ENCODE peak calls at places on chromosomes 12 and 14, in ten cellular contexts. W is thoracic aorta; R is breast epithelium; T is right cardiac atrium; P is mammary epithelial cell; E is naive thymus-derived CD4-positive, alpha-beta T cell; H is heart left ventricle; N is mesendoderm; Q is transverse colon; Y is lower lobe of right lung. A is an unnamed sample.

GRCh38 chr12:120220838-120221575 is 20.1 kb upstream of the RPLP0 start:
- DNase-seq in W (no peak), R (no peak), T (no peak), P (no peak), E (no peak), H (no peak), N (no peak), Q (no peak), Y (no peak), A (no peak)

GRCh38 chr12:1523046-1523445 is 71.3 kb downstream of the FBXL14 start:
- DNase-seq in W (no peak), R (peak), T (no peak), P (no peak), E (no peak), H (no peak), N (no peak), Q (no peak), Y (no peak), A (no peak)

GRCh38 chr12:107610030-107610859 is 75.4 kb upstream of the PWP1 start:
- DNase-seq in W (no peak), R (no peak), T (peak), P (no peak), E (no peak), H (no peak), N (peak), Q (no peak), Y (no peak), A (peak)

GRCh38 chr12:42490261-42490842 is 99.2 kb downstream of the PRICKLE1 start:
- DNase-seq in W (no peak), R (no peak), T (no peak), P (no peak), E (no peak), H (no peak), N (no peak), Q (no peak), Y (no peak), A (no peak)

GRCh38 chr12:79174656-79175055 is 310.1 kb downstream of the SYT1 start:
- DNase-seq in W (no peak), R (no peak), T (no peak), P (peak), E (no peak), H (no peak), N (peak), Q (no peak), Y (no peak), A (peak)

GRCh38 chr12:25365340-25365730 is 114.6 kb upstream of the KRAS start:
- DNase-seq in W (no peak), R (no peak), T (no peak), P (no peak), E (no peak), H (no peak), N (no peak), Q (no peak), Y (no peak), A (no peak)

GRCh38 chr14:85296466-85297210 is 233.3 kb upstream of the FLRT2 start:
- DNase-seq in W (no peak), R (no peak), T (no peak), P (peak), E (no peak), H (no peak), N (peak), Q (no peak), Y (no peak), A (peak)

GRCh38 chr14:75081835-75082234 is 12.4 kb downstream of the ZC2HC1C start:
- DNase-seq in W (no peak), R (no peak), T (no peak), P (no peak), E (no peak), H (no peak), N (no peak), Q (no peak), Y (no peak), A (no peak)

GRCh38 chr14:105879503-105879866 is 353.1 kb downstream of the TMEM121 start:
- DNase-seq in W (no peak), R (no peak), T (no peak), P (no peak), E (no peak), H (peak), N (no peak), Q (no peak), Y (no peak), A (no peak)

GRCh38 chr14:56650075-56650474 is 70.5 kb downstream of the TMEM260 start:
- DNase-seq in W (no peak), R (no peak), T (peak), P (no peak), E (no peak), H (no peak), N (no peak), Q (no peak), Y (no peak), A (no peak)

GRCh38 chr12:62933220-62933870 is 1.6 kb downstream of the PPM1H start:
- DNase-seq in W (no peak), R (no peak), T (peak), P (no peak), E (no peak), H (peak), N (peak), Q (peak), Y (no peak), A (no peak)

GRCh38 chr14:61416587-61416986 is 95.2 kb downstream of the PRKCH start:
- DNase-seq in W (no peak), R (no peak), T (no peak), P (no peak), E (no peak), H (no peak), N (no peak), Q (no peak), Y (no peak), A (no peak)

GRCh38 chr12:2933586-2933985 is 25.6 kb upstream of the TEAD4 start:
- DNase-seq in W (no peak), R (no peak), T (no peak), P (no peak), E (no peak), H (no peak), N (no peak), Q (no peak), Y (no peak), A (no peak)

GRCh38 chr12:49121047-49121696 is 10.0 kb downstream of the TUBA1B start:
- DNase-seq in W (no peak), R (no peak), T (peak), P (peak), E (no peak), H (peak), N (peak), Q (peak), Y (no peak), A (peak)

GRCh38 chr14:65229431-65230286 is 127.3 kb upstream of the MAX start:
- DNase-seq in W (no peak), R (no peak), T (peak), P (peak), E (no peak), H (peak), N (peak), Q (peak), Y (peak), A (no peak)

GRCh38 chr12:26058308-26058707 is 66.5 kb downstream of the BHLHE41 start:
- DNase-seq in W (no peak), R (no peak), T (no peak), P (no peak), E (no peak), H (no peak), N (no peak), Q (no peak), Y (no peak), A (no peak)

GRCh38 chr12:42135264-42135814 is 9.3 kb downstream of the GXYLT1 start:
- DNase-seq in W (no peak), R (no peak), T (no peak), P (peak), E (no peak), H (no peak), N (no peak), Q (no peak), Y (no peak), A (peak)

GRCh38 chr12:109377139-109377685 is 29.5 kb downstream of the MYO1H start:
- DNase-seq in W (no peak), R (no peak), T (no peak), P (no peak), E (no peak), H (no peak), N (peak), Q (no peak), Y (no peak), A (no peak)

GRCh38 chr14:83433618-83434017 is 1900.0 kb upstream of the SEL1L start:
- DNase-seq in W (no peak), R (no peak), T (no peak), P (no peak), E (no peak), H (no peak), N (no peak), Q (no peak), Y (no peak), A (no peak)

DNA sequence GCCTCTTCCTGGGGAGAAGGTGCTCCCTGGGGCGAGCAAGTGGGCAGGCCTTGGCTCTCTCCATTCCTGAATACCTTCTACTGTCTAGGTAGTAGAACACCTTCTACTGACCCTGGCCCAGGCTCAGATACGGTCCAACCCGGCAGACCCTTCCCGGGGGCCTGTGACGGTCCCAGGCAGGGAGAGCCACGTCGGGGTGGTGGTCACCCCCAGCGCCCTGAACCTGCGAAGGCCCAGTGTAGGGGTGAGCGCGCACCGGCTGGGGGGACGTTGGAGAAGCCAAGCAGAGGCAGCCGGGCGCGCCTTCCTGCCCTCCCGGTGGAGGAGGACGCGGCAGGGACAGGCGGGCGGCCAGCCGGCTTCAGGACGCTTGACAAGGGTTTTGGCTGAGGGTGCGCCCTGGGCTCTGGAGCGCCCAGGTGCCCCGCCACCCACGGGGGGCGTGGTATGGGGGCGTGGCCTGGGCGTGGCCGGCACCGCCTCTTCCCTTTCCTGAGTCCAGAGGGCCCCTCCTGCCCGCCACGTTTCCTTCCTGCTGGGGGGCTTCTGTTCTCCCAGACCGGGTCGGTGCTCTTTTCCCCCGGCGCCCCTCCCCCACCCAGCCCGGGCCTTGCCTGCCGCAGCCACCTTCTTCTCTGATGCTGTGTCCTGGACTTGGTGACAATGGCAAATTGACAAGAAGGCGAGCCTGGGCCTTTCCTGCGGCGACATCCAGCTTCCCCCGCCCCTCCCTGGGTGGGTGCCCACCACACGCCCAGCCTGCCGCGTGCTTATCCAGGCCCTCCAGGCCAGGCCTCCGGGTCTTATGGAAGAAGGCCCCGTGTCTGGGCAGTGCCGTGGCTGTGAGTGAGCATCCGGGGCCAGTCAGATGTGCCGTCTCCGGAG is 24.5 kb upstream of the PPP1R13B start:
- DNase-seq in W (no peak), R (no peak), T (peak), P (no peak), E (peak), H (peak), N (peak), Q (peak), Y (peak), A (no peak)
- H3K4me3 ChIP-seq in W (peak), R (peak), T (peak), P (no peak), E (peak), H (peak), N (no peak), Q (peak), Y (peak), A (peak)

GRCh38 chr14:55274760-55275159 is 3.5 kb downstream of the FBXO34 start:
- DNase-seq in W (no peak), R (no peak), T (no peak), P (peak), E (no peak), H (no peak), N (peak), Q (no peak), Y (no peak), A (peak)
- H3K27ac ChIP-seq in W (no peak), R (no peak), T (no peak), P (no peak), E (no peak), H (peak), N (no peak), Q (no peak), Y (no peak), A (peak)

DNA sequence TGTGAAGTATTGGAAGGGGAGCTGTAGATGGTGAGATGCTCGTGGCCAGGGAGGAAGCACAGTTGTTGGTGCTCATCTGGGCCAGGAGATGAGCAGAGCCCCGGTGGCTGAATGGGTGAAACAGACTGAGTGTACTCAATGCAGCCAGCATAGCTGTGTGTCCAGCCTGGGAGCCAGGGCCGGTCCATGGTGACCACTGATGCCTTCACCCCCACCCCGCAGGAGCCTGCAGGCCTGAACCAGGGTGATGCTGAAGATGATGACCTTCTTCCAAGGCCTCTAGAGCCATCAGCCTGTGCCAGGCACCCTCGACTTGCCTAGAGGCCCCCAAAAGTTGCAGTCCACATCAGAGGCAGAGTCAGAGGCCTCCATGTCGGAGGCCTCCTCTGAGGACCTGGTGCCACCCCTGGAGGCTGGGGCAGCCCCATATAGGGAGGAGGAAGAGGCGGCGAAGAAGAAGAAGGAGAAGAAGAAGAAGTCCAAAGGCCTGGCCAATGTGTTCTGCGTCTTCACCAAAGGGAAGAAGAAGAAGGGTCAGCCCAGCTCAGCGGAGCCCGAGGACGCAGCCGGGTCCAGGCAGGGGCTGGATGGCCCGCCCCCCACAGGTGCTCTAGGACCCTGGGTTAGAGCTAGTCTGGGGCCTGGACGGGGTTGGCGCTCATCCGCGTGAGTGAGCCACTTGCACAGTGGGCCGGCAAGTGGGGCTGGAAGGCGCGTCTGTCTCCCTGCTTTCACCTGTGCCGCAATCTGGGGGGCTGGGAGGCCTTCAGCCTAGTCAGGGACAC is 3.0 kb downstream of the TNFAIP2 start:
- DNase-seq in W (no peak), R (no peak), T (no peak), P (no peak), E (no peak), H (no peak), N (no peak), Q (peak), Y (peak), A (no peak)
- H3K4me3 ChIP-seq in W (peak), R (peak), T (peak), P (no peak), E (no peak), H (peak), N (no peak), Q (no peak), Y (peak), A (no peak)

DNA sequence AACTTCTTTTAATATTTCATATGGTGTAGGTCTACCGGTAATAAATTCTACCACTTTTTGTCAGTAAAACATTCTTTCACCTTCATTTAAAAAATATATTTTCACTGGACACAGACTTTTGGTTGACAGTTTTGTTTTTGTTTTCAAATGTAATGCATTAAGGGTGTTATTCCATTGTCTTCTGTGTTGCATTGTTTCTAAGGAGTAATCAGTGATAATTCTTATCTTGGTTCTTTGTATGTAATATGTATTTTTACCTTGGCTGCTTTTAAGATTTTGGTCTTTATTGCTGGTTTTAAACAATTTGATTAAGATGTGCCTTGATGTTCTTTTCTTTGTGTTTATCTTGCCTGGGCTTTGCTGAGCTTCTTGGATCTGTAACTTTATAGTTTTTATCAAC is 4.1 kb downstream of the MAP1LC3B2 start:
- DNase-seq in W (no peak), R (no peak), T (no peak), P (no peak), E (no peak), H (no peak), N (no peak), Q (no peak), Y (no peak), A (no peak)
- H3K27ac ChIP-seq in W (no peak), R (no peak), T (no peak), P (no peak), E (no peak), H (no peak), N (no peak), Q (no peak), Y (no peak), A (no peak)

GRCh38 chr12:91441996-91442395 is 259.4 kb upstream of the DCN start:
- DNase-seq in W (no peak), R (no peak), T (no peak), P (no peak), E (no peak), H (no peak), N (no peak), Q (no peak), Y (no peak), A (no peak)

GRCh38 chr12:91442535-91442934 is 259.9 kb upstream of the DCN start:
- DNase-seq in W (no peak), R (no peak), T (no peak), P (no peak), E (no peak), H (no peak), N (no peak), Q (no peak), Y (no peak), A (no peak)

GRCh38 chr12:91441236-91441635 is 258.6 kb upstream of the DCN start:
- DNase-seq in W (no peak), R (no peak), T (no peak), P (no peak), E (no peak), H (no peak), N (no peak), Q (no peak), Y (no peak), A (no peak)
- H3K4me3 ChIP-seq in W (no peak), R (no peak), T (no peak), P (no peak), E (no peak), H (no peak), N (no peak), Q (no peak), Y (no peak), A (no peak)

GRCh38 chr14:22561661-22562579 is 27.1 kb downstream of the DAD1 start:
- DNase-seq in W (no peak), R (no peak), T (no peak), P (no peak), E (peak), H (no peak), N (peak), Q (peak), Y (peak), A (no peak)
- H3K27ac ChIP-seq in W (no peak), R (peak), T (no peak), P (no peak), E (peak), H (no peak), N (peak), Q (peak), Y (peak), A (no peak)

A was measured in brain microvascular endothelial cell.